ENCODE peak calls at places on chromosomes 13 and 19, in ten cellular contexts. K is neural progenitor cell, V is mucosa of descending colon, A is MM.1S, C is uterus, E is body of pancreas, N is neuronal stem cell, Y is left lung, Z is IMR-90, T is SK-N-SH. W is an unnamed sample. For H3K4me1, the result is how much of the 10 kb centered on the place peaks cover.

GRCh38 chr19:56120002-56120370 is 1.1 kb downstream of the ZNF787 start:
- DNase-seq in K (no peak), V (no peak), A (no peak), C (no peak), E (no peak), N (no peak), Y (no peak), Z (no peak), T (no peak), W (no peak)

GRCh38 chr13:80458546-80458945 is 117.6 kb upstream of the SPRY2 start:
- DNase-seq in K (no peak), V (no peak), A (no peak), C (no peak), E (no peak), N (no peak), Y (no peak), Z (no peak), T (no peak), W (no peak)

GRCh38 chr13:33128134-33128533 is 111.9 kb downstream of the KL start:
- DNase-seq in K (no peak), V (no peak), A (no peak), C (no peak), E (no peak), N (no peak), Y (no peak), Z (no peak), T (no peak), W (no peak)

GRCh38 chr13:98977568-98978270 is at the start of gene DOCK9:
- DNase-seq in K (peak), V (peak), A (no peak), C (peak), E (peak), N (peak), Y (peak), Z (peak), T (no peak), W (peak)

GRCh38 chr13:110425444-110425780 is 118.3 kb downstream of the COL4A2 start:
- DNase-seq in K (no peak), V (no peak), A (no peak), C (no peak), E (no peak), N (no peak), Y (no peak), Z (peak), T (no peak), W (no peak)

GRCh38 chr19:4722671-4723464 is 774 bp downstream of the DPP9 start:
- DNase-seq in K (peak), V (peak), A (peak), C (peak), E (peak), N (no peak), Y (no peak), Z (peak), T (no peak), W (peak)

GRCh38 chr13:112615391-112615790 is 27.4 kb upstream of the TUBGCP3 start:
- DNase-seq in K (no peak), V (no peak), A (no peak), C (no peak), E (no peak), N (no peak), Y (no peak), Z (no peak), T (no peak), W (no peak)

GRCh38 chr13:52848455-52849190 is at the start of gene PCDH8:
- DNase-seq in K (peak), V (no peak), A (no peak), C (no peak), E (peak), N (peak), Y (peak), Z (no peak), T (peak), W (no peak)

GRCh38 chr19:47512948-47513319 is 1.9 kb downstream of the NAPA start:
- DNase-seq in K (no peak), V (no peak), A (no peak), C (no peak), E (no peak), N (no peak), Y (no peak), Z (no peak), T (no peak), W (no peak)

GRCh38 chr13:73870036-73870741 is 264.0 kb downstream of the KLF12 start:
- DNase-seq in K (no peak), V (peak), A (no peak), C (no peak), E (no peak), N (no peak), Y (no peak), Z (peak), T (no peak), W (no peak)

GRCh38 chr13:48994731-48995130 is 19.0 kb downstream of the FNDC3A start:
- DNase-seq in K (no peak), V (no peak), A (no peak), C (no peak), E (no peak), N (no peak), Y (no peak), Z (peak), T (no peak), W (no peak)

GRCh38 chr19:12567951-12568350 is 16.7 kb upstream of the ZNF564 start:
- DNase-seq in K (no peak), V (no peak), A (no peak), C (no peak), E (no peak), N (no peak), Y (no peak), Z (peak), T (no peak), W (no peak)

GRCh38 chr13:109743706-109744453 is 42.5 kb downstream of the IRS2 start:
- DNase-seq in K (no peak), V (peak), A (peak), C (peak), E (no peak), N (no peak), Y (no peak), Z (peak), T (peak), W (no peak)

GRCh38 chr19:55483681-55484361 is 1.2 kb upstream of the NAT14 start:
- DNase-seq in K (no peak), V (no peak), A (no peak), C (no peak), E (no peak), N (no peak), Y (peak), Z (no peak), T (no peak), W (peak)

GRCh38 chr13:71218960-71219359 is 648.0 kb downstream of the DACH1 start:
- DNase-seq in K (peak), V (no peak), A (no peak), C (no peak), E (no peak), N (peak), Y (no peak), Z (no peak), T (peak), W (no peak)

GRCh38 chr13:21522847-21523246 is 63.7 kb upstream of the ZDHHC20 start:
- DNase-seq in K (no peak), V (no peak), A (no peak), C (no peak), E (no peak), N (no peak), Y (no peak), Z (no peak), T (no peak), W (no peak)

GRCh38 chr13:25762288-25762687 is 289.5 kb downstream of the SHISA2 start:
- DNase-seq in K (no peak), V (no peak), A (no peak), C (no peak), E (no peak), N (no peak), Y (no peak), Z (no peak), T (no peak), W (no peak)

GRCh38 chr13:77136902-77137420 is 110.0 kb upstream of the FBXL3 start:
- DNase-seq in K (no peak), V (no peak), A (no peak), C (no peak), E (no peak), N (no peak), Y (no peak), Z (peak), T (no peak), W (no peak)

GRCh38 chr19:13102666-13103584 is at the start of gene LYL1:
- DNase-seq in K (peak), V (peak), A (peak), C (peak), E (peak), N (no peak), Y (peak), Z (no peak), T (peak), W (peak)

GRCh38 chr13:92122454-92122853 is 724.0 kb downstream of the GPC5 start:
- DNase-seq in K (no peak), V (no peak), A (no peak), C (no peak), E (no peak), N (no peak), Y (no peak), Z (no peak), T (no peak), W (no peak)

GRCh38 chr13:23433171-23434153 is at the start of gene SACS:
- DNase-seq in K (peak), V (no peak), A (no peak), C (no peak), E (peak), N (peak), Y (no peak), Z (peak), T (peak), W (peak)

GRCh38 chr13:99655351-99656091 is 154.2 kb downstream of the TM9SF2 start:
- DNase-seq in K (peak), V (no peak), A (no peak), C (no peak), E (no peak), N (no peak), Y (no peak), Z (peak), T (no peak), W (no peak)

GRCh38 chr13:20017365-20017711 is 58.8 kb downstream of the ZMYM2 start:
- DNase-seq in K (no peak), V (no peak), A (no peak), C (no peak), E (no peak), N (no peak), Y (no peak), Z (no peak), T (no peak), W (no peak)

GRCh38 chr19:4889034-4889825 is 13.5 kb downstream of the ARRDC5 start:
- DNase-seq in K (no peak), V (no peak), A (no peak), C (no peak), E (no peak), N (no peak), Y (no peak), Z (peak), T (no peak), W (no peak)

GRCh38 chr13:110420626-110421025 is 113.5 kb downstream of the COL4A2 start:
- DNase-seq in K (no peak), V (no peak), A (no peak), C (no peak), E (no peak), N (no peak), Y (no peak), Z (no peak), T (no peak), W (no peak)

GRCh38 chr19:4277051-4277700 is 1.9 kb upstream of the SHD start:
- DNase-seq in K (no peak), V (no peak), A (no peak), C (no peak), E (no peak), N (no peak), Y (no peak), Z (no peak), T (peak), W (peak)

GRCh38 chr19:44747739-44748425 is 626 bp upstream of the BCL3 start:
- DNase-seq in K (peak), V (peak), A (no peak), C (peak), E (peak), N (no peak), Y (peak), Z (peak), T (peak), W (peak)

GRCh38 chr19:48806518-48806817 is 4.4 kb downstream of the BCAT2 start:
- DNase-seq in K (peak), V (peak), A (peak), C (peak), E (no peak), N (no peak), Y (no peak), Z (no peak), T (peak), W (no peak)

GRCh38 chr13:49760555-49760954 is 31.9 kb downstream of the KPNA3 start:
- DNase-seq in K (no peak), V (no peak), A (no peak), C (no peak), E (no peak), N (no peak), Y (no peak), Z (no peak), T (no peak), W (no peak)

GRCh38 chr13:53151692-53152421 is 123.2 kb downstream of the OLFM4 start:
- DNase-seq in K (peak), V (peak), A (peak), C (no peak), E (peak), N (peak), Y (no peak), Z (peak), T (peak), W (no peak)

GRCh38 chr19:34288381-34288780 is 34.0 kb downstream of the GARRE1 start:
- DNase-seq in K (no peak), V (no peak), A (no peak), C (no peak), E (no peak), N (no peak), Y (no peak), Z (no peak), T (no peak), W (no peak)

GRCh38 chr19:1133471-1133929 is 29.7 kb downstream of the GPX4 start:
- DNase-seq in K (no peak), V (peak), A (peak), C (no peak), E (no peak), N (no peak), Y (no peak), Z (no peak), T (peak), W (peak)

GRCh38 chr19:1136201-1136600 is 32.4 kb downstream of the GPX4 start:
- DNase-seq in K (no peak), V (peak), A (no peak), C (no peak), E (no peak), N (no peak), Y (no peak), Z (no peak), T (no peak), W (no peak)

GRCh38 chr19:1135454-1135853 is 31.7 kb downstream of the GPX4 start:
- DNase-seq in K (no peak), V (no peak), A (no peak), C (no peak), E (no peak), N (no peak), Y (no peak), Z (no peak), T (no peak), W (peak)

GRCh38 chr19:1132625-1133383 is 29.0 kb downstream of the GPX4 start:
- DNase-seq in K (no peak), V (no peak), A (peak), C (no peak), E (no peak), N (no peak), Y (no peak), Z (no peak), T (no peak), W (no peak)

DNA sequence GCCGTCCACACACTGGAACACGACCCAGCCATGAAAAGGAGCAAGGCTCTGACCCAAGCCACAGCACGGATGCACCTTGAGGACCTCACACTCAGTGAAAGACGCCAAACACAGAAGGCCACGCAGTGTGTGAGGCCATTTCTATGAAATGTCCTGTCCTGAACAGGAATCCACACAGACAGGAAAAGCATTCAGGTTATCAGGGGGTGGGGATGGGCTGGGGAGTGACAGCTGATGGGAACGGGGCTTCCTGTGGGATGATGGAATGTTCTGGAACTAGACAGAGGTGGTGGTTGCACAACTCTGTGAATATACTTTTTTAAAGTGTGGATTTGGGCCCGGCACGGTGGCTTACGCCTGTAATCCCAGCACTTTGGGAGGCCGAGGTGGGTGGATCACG is 30.6 kb downstream of the GPX4 start:
- DNase-seq in K (no peak), V (no peak), A (no peak), C (no peak), E (no peak), N (no peak), Y (no peak), Z (no peak), T (no peak), W (no peak)
- H3K4me1 ChIP-seq in K (under half), V (half or more), A (under half), C (under half), E (under half), N (under half), Y (under half), Z (under half), T (under half), W (under half)

GRCh38 chr19:11195681-11196080 is 1.7 kb downstream of the KANK2 start:
- DNase-seq in K (no peak), V (no peak), A (no peak), C (no peak), E (no peak), N (no peak), Y (no peak), Z (no peak), T (no peak), W (peak)
- H3K4me1 ChIP-seq in K (under half), V (under half), A (under half), C (under half), E (half or more), N (under half), Y (under half), Z (under half), T (under half), W (under half)

GRCh38 chr19:42272535-42272897 is 3.5 kb downstream of the CIC start:
- DNase-seq in K (no peak), V (no peak), A (no peak), C (no peak), E (no peak), N (no peak), Y (no peak), Z (no peak), T (no peak), W (no peak)
- H3K4me1 ChIP-seq in K (under half), V (under half), A (under half), C (under half), E (half or more), N (under half), Y (under half), Z (under half), T (under half), W (under half)

GRCh38 chr13:39485314-39485700 is 117.7 kb downstream of the LHFPL6 start:
- DNase-seq in K (no peak), V (no peak), A (no peak), C (no peak), E (no peak), N (no peak), Y (no peak), Z (peak), T (no peak), W (no peak)

GRCh38 chr13:39484506-39485313 is 118.3 kb downstream of the LHFPL6 start:
- DNase-seq in K (no peak), V (no peak), A (no peak), C (no peak), E (no peak), N (no peak), Y (no peak), Z (peak), T (no peak), W (no peak)

GRCh38 chr13:39493966-39494365 is 109.0 kb downstream of the LHFPL6 start:
- DNase-seq in K (peak), V (no peak), A (no peak), C (no peak), E (no peak), N (no peak), Y (no peak), Z (no peak), T (no peak), W (no peak)

GRCh38 chr13:39490136-39490535 is 112.9 kb downstream of the LHFPL6 start:
- DNase-seq in K (peak), V (no peak), A (no peak), C (no peak), E (no peak), N (peak), Y (no peak), Z (no peak), T (no peak), W (no peak)
- H3K4me1 ChIP-seq in K (under half), V (under half), A (under half), C (under half), E (under half), N (under half), Y (under half), Z (under half), T (under half), W (under half)

GRCh38 chr13:51423766-51424165 is 29.1 kb downstream of the INTS6 start:
- DNase-seq in K (no peak), V (no peak), A (no peak), C (no peak), E (no peak), N (no peak), Y (no peak), Z (no peak), T (no peak), W (no peak)

GRCh38 chr13:51425410-51426042 is 27.3 kb downstream of the INTS6 start:
- DNase-seq in K (no peak), V (no peak), A (no peak), C (no peak), E (no peak), N (no peak), Y (no peak), Z (peak), T (no peak), W (no peak)

GRCh38 chr13:51420681-51421476 is 32.0 kb downstream of the INTS6 start:
- DNase-seq in K (no peak), V (no peak), A (no peak), C (no peak), E (no peak), N (no peak), Y (no peak), Z (no peak), T (no peak), W (no peak)

GRCh38 chr13:51419015-51419636 is 33.7 kb downstream of the INTS6 start:
- DNase-seq in K (no peak), V (no peak), A (no peak), C (no peak), E (no peak), N (no peak), Y (no peak), Z (no peak), T (no peak), W (no peak)

DNA sequence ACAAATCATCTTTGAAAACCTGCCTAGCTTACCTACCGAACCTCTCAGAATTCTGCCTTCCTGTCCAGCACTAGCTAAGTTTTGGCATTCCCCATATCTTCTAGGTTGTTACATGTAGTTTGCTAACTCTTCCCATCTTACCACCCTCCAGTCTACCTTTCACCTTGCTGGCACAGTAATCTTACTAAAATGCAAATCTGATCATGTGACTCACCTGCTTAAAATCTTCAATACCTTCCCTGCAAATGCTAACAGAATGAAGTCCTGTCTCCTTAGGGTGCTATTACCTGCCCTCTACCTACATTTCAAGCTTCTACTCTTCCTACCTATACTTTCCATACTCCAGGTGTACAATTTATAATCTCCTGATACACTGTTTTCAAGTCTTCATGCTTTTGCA is 30.4 kb downstream of the INTS6 start:
- DNase-seq in K (no peak), V (no peak), A (no peak), C (no peak), E (no peak), N (no peak), Y (no peak), Z (no peak), T (no peak), W (no peak)
- H3K4me1 ChIP-seq in K (half or more), V (under half), A (under half), C (under half), E (half or more), N (under half), Y (under half), Z (under half), T (under half), W (under half)

GRCh38 chr19:50464348-50464747 is 12.0 kb upstream of the EMC10 start:
- DNase-seq in K (no peak), V (no peak), A (no peak), C (no peak), E (no peak), N (no peak), Y (peak), Z (no peak), T (no peak), W (no peak)
- H3K4me1 ChIP-seq in K (under half), V (under half), A (under half), C (under half), E (under half), N (under half), Y (under half), Z (under half), T (under half), W (under half)

GRCh38 chr19:29815231-29815630 is 3.4 kb downstream of the CCNE1 start:
- DNase-seq in K (no peak), V (peak), A (peak), C (no peak), E (no peak), N (no peak), Y (no peak), Z (no peak), T (no peak), W (no peak)

GRCh38 chr19:29819986-29820385 is 8.2 kb downstream of the CCNE1 start:
- DNase-seq in K (no peak), V (no peak), A (no peak), C (no peak), E (no peak), N (no peak), Y (no peak), Z (no peak), T (no peak), W (no peak)

GRCh38 chr19:29817316-29817715 is 5.5 kb downstream of the CCNE1 start:
- DNase-seq in K (no peak), V (no peak), A (no peak), C (no peak), E (no peak), N (no peak), Y (no peak), Z (no peak), T (no peak), W (no peak)

GRCh38 chr19:29823581-29824330 is 12.0 kb downstream of the CCNE1 start:
- DNase-seq in K (no peak), V (no peak), A (no peak), C (no peak), E (no peak), N (no peak), Y (no peak), Z (no peak), T (no peak), W (no peak)

GRCh38 chr19:29819300-29819699 is 7.5 kb downstream of the CCNE1 start:
- DNase-seq in K (no peak), V (no peak), A (no peak), C (no peak), E (no peak), N (no peak), Y (no peak), Z (no peak), T (no peak), W (no peak)
- H3K4me1 ChIP-seq in K (under half), V (under half), A (under half), C (under half), E (under half), N (under half), Y (under half), Z (under half), T (under half), W (under half)

GRCh38 chr19:18432275-18433038 is 5.5 kb downstream of the ISYNA1 start:
- DNase-seq in K (no peak), V (no peak), A (no peak), C (no peak), E (no peak), N (no peak), Y (no peak), Z (no peak), T (no peak), W (peak)
- H3K4me1 ChIP-seq in K (under half), V (under half), A (under half), C (under half), E (under half), N (half or more), Y (under half), Z (under half), T (under half), W (under half)